ENCODE peak calls at places on chromosomes 6 and 20, in seven cellular contexts. One of them, this sample, is unnamed.
A peak's percentile ranks its signal among the peaks of the same experiment; 100 is the strongest.

GRCh38 chr20:16385462-16385861 is 187.8 kb downstream of the KIF16B start:
- DNase-seq in tibial nerve: no peak
- DNase-seq in left lung: no peak
- DNase-seq in thyroid gland: peak; percentile 97
- DNase-seq in HCT116: no peak
- DNase-seq in PC-9: no peak
- DNase-seq in pancreas: no peak
- DNase-seq in this sample: no peak

GRCh38 chr6:26056583-26057350 is 30.5 kb upstream of the HFE start:
- DNase-seq in tibial nerve: peak; percentile 27
- DNase-seq in left lung: no peak
- DNase-seq in thyroid gland: peak; percentile 45
- DNase-seq in HCT116: no peak
- DNase-seq in PC-9: no peak
- DNase-seq in pancreas: no peak
- DNase-seq in this sample: no peak

GRCh38 chr6:40848038-40848437 is 191.0 kb downstream of the UNC5CL start:
- DNase-seq in tibial nerve: no peak
- DNase-seq in left lung: no peak
- DNase-seq in thyroid gland: no peak
- DNase-seq in HCT116: no peak
- DNase-seq in PC-9: no peak
- DNase-seq in pancreas: no peak
- DNase-seq in this sample: no peak

GRCh38 chr6:129186988-129187387 is 304.1 kb downstream of the LAMA2 start:
- DNase-seq in tibial nerve: no peak
- DNase-seq in left lung: no peak
- DNase-seq in thyroid gland: no peak
- DNase-seq in HCT116: peak; percentile 73
- DNase-seq in PC-9: peak; percentile 6
- DNase-seq in pancreas: no peak
- DNase-seq in this sample: no peak

GRCh38 chr6:33235221-33235634 is 26.9 kb downstream of the RING1 start:
- DNase-seq in tibial nerve: no peak
- DNase-seq in left lung: no peak
- DNase-seq in thyroid gland: no peak
- DNase-seq in HCT116: no peak
- DNase-seq in PC-9: no peak
- DNase-seq in pancreas: no peak
- DNase-seq in this sample: no peak

GRCh38 chr20:38700146-38700545 is 24.1 kb upstream of the SLC32A1 start:
- DNase-seq in tibial nerve: no peak
- DNase-seq in left lung: no peak
- DNase-seq in thyroid gland: no peak
- DNase-seq in HCT116: no peak
- DNase-seq in PC-9: no peak
- DNase-seq in pancreas: no peak
- DNase-seq in this sample: no peak

GRCh38 chr6:3500262-3501001 is 43.6 kb upstream of the SLC22A23 start:
- DNase-seq in tibial nerve: peak; percentile 12
- DNase-seq in left lung: no peak
- DNase-seq in thyroid gland: no peak
- DNase-seq in HCT116: no peak
- DNase-seq in PC-9: peak; percentile 21
- DNase-seq in pancreas: no peak
- DNase-seq in this sample: no peak

GRCh38 chr20:50815162-50815989 is 20.5 kb downstream of the BCAS4 start:
- DNase-seq in tibial nerve: no peak
- DNase-seq in left lung: no peak
- DNase-seq in thyroid gland: peak; percentile 94
- DNase-seq in HCT116: no peak
- DNase-seq in PC-9: peak; percentile 53
- DNase-seq in pancreas: no peak
- DNase-seq in this sample: no peak

GRCh38 chr6:35026434-35027222 is 114.5 kb downstream of the TCP11 start:
- DNase-seq in tibial nerve: no peak
- DNase-seq in left lung: no peak
- DNase-seq in thyroid gland: no peak
- DNase-seq in HCT116: peak; percentile 13
- DNase-seq in PC-9: peak; percentile 46
- DNase-seq in pancreas: no peak
- DNase-seq in this sample: peak; percentile 55

GRCh38 chr6:137850137-137850714 is 16.8 kb upstream of the TNFAIP3 start:
- DNase-seq in tibial nerve: no peak
- DNase-seq in left lung: no peak
- DNase-seq in thyroid gland: no peak
- DNase-seq in HCT116: no peak
- DNase-seq in PC-9: no peak
- DNase-seq in pancreas: no peak
- DNase-seq in this sample: no peak

GRCh38 chr6:137849076-137849708 is 17.9 kb upstream of the TNFAIP3 start:
- DNase-seq in tibial nerve: no peak
- DNase-seq in left lung: no peak
- DNase-seq in thyroid gland: no peak
- DNase-seq in HCT116: no peak
- DNase-seq in PC-9: no peak
- DNase-seq in pancreas: no peak
- DNase-seq in this sample: no peak

GRCh38 chr6:137849709-137850093 is 17.4 kb upstream of the TNFAIP3 start:
- DNase-seq in tibial nerve: no peak
- DNase-seq in left lung: no peak
- DNase-seq in thyroid gland: no peak
- DNase-seq in HCT116: no peak
- DNase-seq in PC-9: no peak
- DNase-seq in pancreas: no peak
- DNase-seq in this sample: no peak

GRCh38 chr6:137847748-137848147 is 19.3 kb upstream of the TNFAIP3 start:
- DNase-seq in tibial nerve: no peak
- DNase-seq in left lung: no peak
- DNase-seq in thyroid gland: no peak
- DNase-seq in HCT116: no peak
- DNase-seq in PC-9: no peak
- DNase-seq in pancreas: no peak
- DNase-seq in this sample: no peak

DNA sequence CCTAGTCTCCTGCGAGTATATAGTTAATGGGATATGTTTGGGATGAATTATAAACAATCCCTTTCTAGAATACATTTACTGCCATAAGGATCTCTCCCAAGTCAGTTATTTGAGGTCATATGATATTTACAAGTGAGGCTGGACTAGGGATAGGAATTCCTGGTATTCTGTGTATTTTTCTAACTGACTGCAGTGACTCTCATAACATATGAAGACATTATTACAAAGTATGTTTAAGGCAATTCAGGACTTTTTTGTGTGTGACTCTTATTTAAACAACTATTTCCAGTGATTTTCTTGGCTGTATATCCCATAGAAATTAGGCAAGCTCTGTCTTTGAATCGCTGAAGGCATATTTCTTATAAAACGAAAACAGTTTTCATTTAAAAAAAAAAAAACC is 18.4 kb upstream of the TNFAIP3 start:
- DNase-seq in tibial nerve: no peak
- DNase-seq in left lung: no peak
- DNase-seq in thyroid gland: no peak
- DNase-seq in HCT116: no peak
- DNase-seq in PC-9: no peak
- DNase-seq in pancreas: no peak
- DNase-seq in this sample: no peak
- TF ChIP-seq CTCF in tibial nerve: no peak
- TF ChIP-seq CTCF in left lung: no peak
- TF ChIP-seq CTCF in thyroid gland: no peak
- TF ChIP-seq CTCF in HCT116: no peak
- TF ChIP-seq CTCF in PC-9: no peak
- TF ChIP-seq CTCF in pancreas: no peak
- TF ChIP-seq CTCF in this sample: no peak

DNA sequence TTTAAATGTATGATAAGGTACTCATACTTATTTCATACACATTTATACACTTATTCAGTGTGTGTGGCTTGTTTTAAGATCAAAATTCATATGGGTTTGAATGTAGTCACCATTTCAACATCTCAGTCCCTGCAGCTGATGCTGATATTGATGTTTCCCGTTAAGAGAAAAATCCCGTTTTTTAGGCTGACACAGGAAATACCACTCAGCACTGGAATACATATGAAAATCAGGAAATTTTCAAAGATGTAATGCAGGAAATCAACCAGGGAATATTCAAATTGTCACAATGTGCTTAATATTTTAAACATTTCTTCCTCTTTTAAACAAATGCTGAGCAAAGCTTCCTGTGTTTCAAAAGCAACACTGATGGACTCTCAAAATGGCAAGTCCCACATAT is 94.5 kb upstream of the MARCKS start:
- DNase-seq in tibial nerve: no peak
- DNase-seq in left lung: no peak
- DNase-seq in thyroid gland: no peak
- DNase-seq in HCT116: no peak
- DNase-seq in PC-9: no peak
- DNase-seq in pancreas: no peak
- DNase-seq in this sample: no peak
- H3K4me1 ChIP-seq in tibial nerve: no peaks in the 10 kb centered on the region
- H3K4me1 ChIP-seq in left lung: no peaks in the 10 kb centered on the region
- H3K4me1 ChIP-seq in thyroid gland: no peaks in the 10 kb centered on the region
- H3K4me1 ChIP-seq in HCT116: peaks cover 12% of the 10 kb centered on the region
- H3K4me1 ChIP-seq in PC-9: peaks cover 43% of the 10 kb centered on the region
- H3K4me1 ChIP-seq in pancreas: no peaks in the 10 kb centered on the region
- H3K4me1 ChIP-seq in this sample: no peaks in the 10 kb centered on the region

DNA sequence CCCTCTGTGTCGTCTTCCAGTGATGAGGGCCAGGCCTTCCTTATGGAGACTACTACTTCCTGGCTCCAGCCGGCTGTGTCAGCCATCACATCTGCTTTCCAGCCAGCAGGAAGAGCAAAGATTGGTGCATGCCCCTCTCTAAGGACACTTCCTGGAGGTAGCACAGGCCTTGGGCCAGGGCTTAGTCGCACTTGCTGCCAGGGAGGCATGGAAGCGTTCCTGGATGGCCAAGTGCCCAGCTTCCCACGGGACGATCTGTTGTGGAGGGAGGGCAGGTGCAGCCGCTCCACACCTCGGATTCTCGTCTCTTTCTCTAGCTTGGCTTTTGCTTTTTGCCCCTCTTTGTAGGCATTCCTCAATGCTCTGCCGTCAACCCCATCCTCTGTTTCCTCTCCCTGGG is 11.9 kb downstream of the ERMARD start:
- DNase-seq in tibial nerve: no peak
- DNase-seq in left lung: no peak
- DNase-seq in thyroid gland: peak; percentile 28
- DNase-seq in HCT116: no peak
- DNase-seq in PC-9: no peak
- DNase-seq in pancreas: no peak
- DNase-seq in this sample: no peak
- H3K36me3 ChIP-seq in tibial nerve: peaks cover 95% of the 10 kb centered on the region
- H3K36me3 ChIP-seq in left lung: no peaks in the 10 kb centered on the region
- H3K36me3 ChIP-seq in thyroid gland: peaks cover 10% of the 10 kb centered on the region
- H3K36me3 ChIP-seq in HCT116: peaks cover 15% of the 10 kb centered on the region
- H3K36me3 ChIP-seq in PC-9: no peaks in the 10 kb centered on the region
- H3K36me3 ChIP-seq in pancreas: peaks cover 25% of the 10 kb centered on the region
- H3K36me3 ChIP-seq in this sample: peaks cover 59% of the 10 kb centered on the region

DNA sequence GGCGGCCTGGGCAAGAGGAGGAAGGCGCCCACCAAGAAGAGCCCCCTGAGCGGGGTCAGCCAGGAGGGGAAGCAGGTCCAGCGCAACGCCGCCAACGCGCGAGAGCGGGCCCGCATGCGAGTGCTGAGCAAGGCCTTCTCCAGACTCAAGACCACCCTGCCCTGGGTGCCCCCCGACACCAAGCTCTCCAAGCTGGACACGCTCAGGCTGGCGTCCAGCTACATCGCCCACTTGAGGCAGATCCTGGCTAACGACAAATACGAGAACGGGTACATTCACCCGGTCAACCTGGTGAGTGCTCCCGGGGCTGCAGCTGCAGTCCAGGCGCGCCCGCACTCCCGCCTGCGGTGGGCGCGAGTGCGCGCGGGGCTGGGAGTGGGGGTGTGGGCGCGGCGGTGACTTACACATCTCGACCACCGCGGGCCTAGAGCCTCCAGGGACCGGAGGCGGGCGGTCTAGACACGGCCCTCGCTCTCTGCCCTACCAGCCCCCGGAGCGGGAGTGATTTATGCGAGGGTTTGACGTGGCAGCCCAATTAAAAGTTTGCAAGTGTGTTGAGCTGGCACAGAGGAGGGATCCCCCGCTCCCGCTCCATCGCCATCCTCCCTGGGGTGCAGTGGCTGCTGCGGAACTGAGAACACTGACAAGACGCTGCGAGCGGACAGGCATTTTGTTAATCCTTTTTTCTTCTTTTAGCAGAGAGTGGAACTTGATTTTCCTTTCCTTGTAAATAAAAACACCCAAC is 816 bp downstream of the TCF21 start:
- DNase-seq in tibial nerve: no peak
- DNase-seq in left lung: peak; percentile 78
- DNase-seq in thyroid gland: no peak
- DNase-seq in HCT116: no peak
- DNase-seq in PC-9: no peak
- DNase-seq in pancreas: no peak
- DNase-seq in this sample: no peak
- TF ChIP-seq CTCF in tibial nerve: no peak
- TF ChIP-seq CTCF in left lung: no peak
- TF ChIP-seq CTCF in thyroid gland: no peak
- TF ChIP-seq CTCF in HCT116: no peak
- TF ChIP-seq CTCF in PC-9: no peak
- TF ChIP-seq CTCF in pancreas: no peak
- TF ChIP-seq CTCF in this sample: no peak

GRCh38 chr6:31485063-31485462 is 12.9 kb upstream of the MICB start:
- DNase-seq in tibial nerve: no peak
- DNase-seq in left lung: no peak
- DNase-seq in thyroid gland: no peak
- DNase-seq in HCT116: no peak
- DNase-seq in PC-9: no peak
- DNase-seq in pancreas: no peak
- DNase-seq in this sample: no peak
- H3K4me1 ChIP-seq in tibial nerve: no peaks in the 10 kb centered on the region
- H3K4me1 ChIP-seq in left lung: no peaks in the 10 kb centered on the region
- H3K4me1 ChIP-seq in thyroid gland: no peaks in the 10 kb centered on the region
- H3K4me1 ChIP-seq in HCT116: peaks cover 10% of the 10 kb centered on the region
- H3K4me1 ChIP-seq in PC-9: peaks cover 8% of the 10 kb centered on the region
- H3K4me1 ChIP-seq in pancreas: no peaks in the 10 kb centered on the region
- H3K4me1 ChIP-seq in this sample: no peaks in the 10 kb centered on the region

DNA sequence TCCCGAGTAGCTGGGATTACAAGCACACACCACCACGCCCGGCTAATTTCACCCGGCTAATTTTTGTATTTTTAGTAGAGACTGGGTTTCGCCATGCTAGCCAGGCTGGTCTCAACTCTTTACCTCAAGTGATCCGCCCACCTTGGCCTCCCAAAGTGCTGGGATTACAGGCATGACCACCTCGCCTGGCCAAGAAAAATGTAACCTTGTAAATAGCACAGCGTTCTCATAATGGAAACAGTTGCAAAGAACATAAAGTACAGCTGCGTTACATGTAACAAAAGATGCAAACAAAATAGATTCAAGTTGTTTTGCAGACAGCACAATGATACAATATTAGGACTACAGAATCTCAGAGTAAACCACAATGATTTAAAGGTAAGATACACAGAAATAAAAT is 14.6 kb downstream of the TLDC2 start:
- DNase-seq in tibial nerve: no peak
- DNase-seq in left lung: no peak
- DNase-seq in thyroid gland: no peak
- DNase-seq in HCT116: no peak
- DNase-seq in PC-9: no peak
- DNase-seq in pancreas: no peak
- DNase-seq in this sample: no peak
- H3K36me3 ChIP-seq in tibial nerve: peaks cover 70% of the 10 kb centered on the region
- H3K36me3 ChIP-seq in left lung: no peaks in the 10 kb centered on the region
- H3K36me3 ChIP-seq in thyroid gland: peaks cover 34% of the 10 kb centered on the region
- H3K36me3 ChIP-seq in HCT116: no peaks in the 10 kb centered on the region
- H3K36me3 ChIP-seq in PC-9: no peaks in the 10 kb centered on the region
- H3K36me3 ChIP-seq in pancreas: peaks cover 27% of the 10 kb centered on the region
- H3K36me3 ChIP-seq in this sample: peaks cover 65% of the 10 kb centered on the region

GRCh38 chr20:49603209-49603627 is 35.3 kb upstream of the PTGIS start:
- DNase-seq in tibial nerve: no peak
- DNase-seq in left lung: no peak
- DNase-seq in thyroid gland: no peak
- DNase-seq in HCT116: no peak
- DNase-seq in PC-9: no peak
- DNase-seq in pancreas: peak; percentile 35
- DNase-seq in this sample: no peak
- TF ChIP-seq CTCF in tibial nerve: no peak
- TF ChIP-seq CTCF in left lung: no peak
- TF ChIP-seq CTCF in thyroid gland: no peak
- TF ChIP-seq CTCF in HCT116: peak; percentile 57
- TF ChIP-seq CTCF in PC-9: peak; percentile 43
- TF ChIP-seq CTCF in pancreas: no peak
- TF ChIP-seq CTCF in this sample: peak; percentile 39